ENCODE peak calls at places on chromosome 15, in eight cellular contexts. One of them, this sample, is unnamed.
A peak's percentile ranks its signal among the peaks of the same experiment; 100 is the strongest.

GRCh38 chr15:51924146-51925068 is 47.2 kb downstream of the LEO1 start:
- DNase-seq in left cardiac atrium: no peak
- DNase-seq in GM13976: no peak
- DNase-seq in fibroblast of mammary gland: no peak
- DNase-seq in left colon: no peak
- DNase-seq in natural killer cell: no peak
- DNase-seq in substantia nigra: no peak
- DNase-seq in GM20000: no peak
- DNase-seq in this sample: no peak

GRCh38 chr15:57526076-57526475 is 65.6 kb upstream of the MYZAP start:
- DNase-seq in left cardiac atrium: no peak
- DNase-seq in GM13976: no peak
- DNase-seq in fibroblast of mammary gland: no peak
- DNase-seq in left colon: no peak
- DNase-seq in natural killer cell: no peak
- DNase-seq in substantia nigra: no peak
- DNase-seq in GM20000: no peak
- DNase-seq in this sample: no peak

GRCh38 chr15:82709081-82709420 is 624 bp downstream of the AP3B2 start:
- DNase-seq in left cardiac atrium: no peak
- DNase-seq in GM13976: no peak
- DNase-seq in fibroblast of mammary gland: no peak
- DNase-seq in left colon: no peak
- DNase-seq in natural killer cell: no peak
- DNase-seq in substantia nigra: no peak
- DNase-seq in GM20000: no peak
- DNase-seq in this sample: no peak

GRCh38 chr15:42954291-42954690 is 33.7 kb upstream of the TTBK2 start:
- DNase-seq in left cardiac atrium: no peak
- DNase-seq in GM13976: no peak
- DNase-seq in fibroblast of mammary gland: no peak
- DNase-seq in left colon: no peak
- DNase-seq in natural killer cell: no peak
- DNase-seq in substantia nigra: no peak
- DNase-seq in GM20000: no peak
- DNase-seq in this sample: no peak

GRCh38 chr15:25182736-25183445 is 228.1 kb downstream of the SNRPN start:
- DNase-seq in left cardiac atrium: peak; percentile 9
- DNase-seq in GM13976: no peak
- DNase-seq in fibroblast of mammary gland: no peak
- DNase-seq in left colon: peak; percentile 5
- DNase-seq in natural killer cell: no peak
- DNase-seq in substantia nigra: no peak
- DNase-seq in GM20000: no peak
- DNase-seq in this sample: peak; percentile 54

GRCh38 chr15:92116320-92116719 is 262.8 kb downstream of the SLCO3A1 start:
- DNase-seq in left cardiac atrium: no peak
- DNase-seq in GM13976: no peak
- DNase-seq in fibroblast of mammary gland: no peak
- DNase-seq in left colon: no peak
- DNase-seq in natural killer cell: no peak
- DNase-seq in substantia nigra: no peak
- DNase-seq in GM20000: no peak
- DNase-seq in this sample: no peak

GRCh38 chr15:101107625-101108457 is 144.0 kb downstream of the CHSY1 start:
- DNase-seq in left cardiac atrium: no peak
- DNase-seq in GM13976: no peak
- DNase-seq in fibroblast of mammary gland: no peak
- DNase-seq in left colon: no peak
- DNase-seq in natural killer cell: no peak
- DNase-seq in substantia nigra: no peak
- DNase-seq in GM20000: no peak
- DNase-seq in this sample: peak; percentile 48

GRCh38 chr15:92165001-92165346 is 228.7 kb upstream of the ST8SIA2 start:
- DNase-seq in left cardiac atrium: no peak
- DNase-seq in GM13976: no peak
- DNase-seq in fibroblast of mammary gland: no peak
- DNase-seq in left colon: no peak
- DNase-seq in natural killer cell: no peak
- DNase-seq in substantia nigra: no peak
- DNase-seq in GM20000: no peak
- DNase-seq in this sample: no peak

GRCh38 chr15:63601026-63601726 is 4.0 kb downstream of the FBXL22 start:
- DNase-seq in left cardiac atrium: peak; percentile 49
- DNase-seq in GM13976: peak; percentile 60
- DNase-seq in fibroblast of mammary gland: no peak
- DNase-seq in left colon: no peak
- DNase-seq in natural killer cell: peak; percentile 46
- DNase-seq in substantia nigra: no peak
- DNase-seq in GM20000: peak; percentile 64
- DNase-seq in this sample: no peak